ENCODE peak calls at places on chromosomes 4 and X, in seven cellular contexts. K, J, U, D, Z, R and M are unnamed samples.

GRCh38 chr4:127997534-127998388 is 32.6 kb downstream of the ABHD18 start:
- DNase-seq in K (no peak), J (peak; percentile 52), U (peak; percentile 55), D (peak; percentile 63), Z (no peak), R (peak; percentile 38), M (peak; percentile 56)

GRCh38 chr4:62871057-62871456 is 1538.2 kb downstream of the TECRL start:
- DNase-seq in K (no peak), J (no peak), U (no peak), D (no peak), Z (no peak), R (no peak), M (peak; percentile 14)

GRCh38 chr4:158162637-158163036 is 10.2 kb downstream of the GASK1B start:
- DNase-seq in K (no peak), J (peak; percentile 58), U (no peak), D (peak; percentile 20), Z (no peak), R (peak; percentile 24), M (no peak)

GRCh38 chrX:151973262-151973661 is 1.2 kb downstream of the GABRE start:
- DNase-seq in K (no peak), J (no peak), U (no peak), D (no peak), Z (no peak), R (peak; percentile 34), M (no peak)

GRCh38 chr4:132123870-132124623 is 1025.0 kb upstream of the PCDH10 start:
- DNase-seq in K (no peak), J (peak; percentile 66), U (peak; percentile 36), D (peak; percentile 55), Z (no peak), R (no peak), M (peak; percentile 29)

GRCh38 chrX:72713130-72713529 is 976 bp downstream of the PHKA1 start:
- DNase-seq in K (no peak), J (peak; percentile 1), U (peak; percentile 15), D (no peak), Z (no peak), R (no peak), M (no peak)

GRCh38 chr4:61068745-61069144 is 131.4 kb upstream of the ADGRL3 start:
- DNase-seq in K (no peak), J (peak; percentile 32), U (peak; percentile 63), D (peak; percentile 15), Z (no peak), R (no peak), M (peak; percentile 62)

GRCh38 chrX:13287816-13288215 is 32.0 kb downstream of the ATXN3L start:
- DNase-seq in K (no peak), J (peak; percentile 11), U (peak; percentile 54), D (peak; percentile 72), Z (no peak), R (peak; percentile 61), M (peak; percentile 81)

GRCh38 chr4:83489711-83490326 is 4.9 kb upstream of the ABRAXAS1 start:
- DNase-seq in K (no peak), J (no peak), U (no peak), D (no peak), Z (no peak), R (no peak), M (no peak)

GRCh38 chr4:87006531-87007344 is 71.9 kb downstream of the AFF1 start:
- DNase-seq in K (peak; percentile 97), J (peak; percentile 93), U (peak; percentile 96), D (peak; percentile 92), Z (peak; percentile 84), R (peak; percentile 94), M (peak; percentile 88)

GRCh38 chr4:87007345-87008181 is 72.8 kb downstream of the AFF1 start:
- DNase-seq in K (peak; percentile 58), J (peak; percentile 47), U (peak; percentile 59), D (peak; percentile 54), Z (no peak), R (peak; percentile 80), M (peak; percentile 43)

GRCh38 chr4:87010192-87010591 is 75.4 kb downstream of the AFF1 start:
- DNase-seq in K (no peak), J (no peak), U (no peak), D (no peak), Z (no peak), R (no peak), M (no peak)

GRCh38 chr4:87011340-87012034 is 76.7 kb downstream of the AFF1 start:
- DNase-seq in K (no peak), J (peak; percentile 80), U (peak; percentile 80), D (peak; percentile 89), Z (no peak), R (peak; percentile 95), M (peak; percentile 90)

GRCh38 chr4:87009095-87009648 is 74.4 kb downstream of the AFF1 start:
- DNase-seq in K (no peak), J (no peak), U (no peak), D (no peak), Z (no peak), R (no peak), M (no peak)
- H3K27ac ChIP-seq in K (no peak overlapping the region), J (peak overlapping the region; percentile 29), U (no peak overlapping the region), D (no peak overlapping the region), Z (no peak overlapping the region), R (no peak overlapping the region), M (no peak overlapping the region)

GRCh38 chr4:165355900-165356300 is 22.9 kb upstream of the CPE start:
- DNase-seq in K (peak; percentile 32), J (no peak), U (peak; percentile 63), D (peak; percentile 20), Z (peak; percentile 72), R (peak; percentile 64), M (peak; percentile 40)
- H2AFZ ChIP-seq in K (no peak overlapping the region), J (no peak overlapping the region), U (no peak overlapping the region), D (no peak overlapping the region), Z (peak overlapping the region; percentile 83), R (peak overlapping the region; percentile 30), M (no peak overlapping the region)

GRCh38 chrX:153714256-153714655 is 9.9 kb downstream of the BCAP31 start:
- DNase-seq in K (no peak), J (no peak), U (no peak), D (peak; percentile 13), Z (no peak), R (no peak), M (no peak)

GRCh38 chrX:153707406-153707805 is 16.8 kb downstream of the BCAP31 start:
- DNase-seq in K (no peak), J (no peak), U (no peak), D (no peak), Z (no peak), R (no peak), M (no peak)

GRCh38 chrX:153708415-153708814 is 15.8 kb downstream of the BCAP31 start:
- DNase-seq in K (no peak), J (peak; percentile 89), U (peak; percentile 73), D (peak; percentile 79), Z (peak; percentile 65), R (peak; percentile 79), M (peak; percentile 74)

GRCh38 chrX:153706799-153707198 is 17.4 kb downstream of the BCAP31 start:
- DNase-seq in K (no peak), J (no peak), U (no peak), D (no peak), Z (no peak), R (no peak), M (no peak)

GRCh38 chrX:153709726-153710674 is 14.2 kb downstream of the BCAP31 start:
- DNase-seq in K (no peak), J (no peak), U (no peak), D (no peak), Z (no peak), R (no peak), M (no peak)
- H3K4me2 ChIP-seq in K (no peak overlapping the region), J (no peak overlapping the region), U (no peak overlapping the region), D (no peak overlapping the region), Z (no peak overlapping the region), R (no peak overlapping the region), M (no peak overlapping the region)

GRCh38 chr4:80239480-80239879 is 27.0 kb upstream of the FGF5 start:
- DNase-seq in K (no peak), J (no peak), U (no peak), D (peak; percentile 71), Z (no peak), R (peak; percentile 64), M (peak; percentile 47)

GRCh38 chr4:80235451-80235850 is 31.0 kb upstream of the FGF5 start:
- DNase-seq in K (no peak), J (no peak), U (peak; percentile 54), D (peak; percentile 82), Z (no peak), R (peak; percentile 63), M (peak; percentile 60)

GRCh38 chr4:80243274-80244018 is 23.0 kb upstream of the FGF5 start:
- DNase-seq in K (no peak), J (no peak), U (no peak), D (no peak), Z (no peak), R (no peak), M (no peak)

GRCh38 chr4:80237992-80238391 is 28.5 kb upstream of the FGF5 start:
- DNase-seq in K (no peak), J (peak; percentile 96), U (peak; percentile 85), D (peak; percentile 96), Z (no peak), R (peak; percentile 96), M (peak; percentile 97)

DNA sequence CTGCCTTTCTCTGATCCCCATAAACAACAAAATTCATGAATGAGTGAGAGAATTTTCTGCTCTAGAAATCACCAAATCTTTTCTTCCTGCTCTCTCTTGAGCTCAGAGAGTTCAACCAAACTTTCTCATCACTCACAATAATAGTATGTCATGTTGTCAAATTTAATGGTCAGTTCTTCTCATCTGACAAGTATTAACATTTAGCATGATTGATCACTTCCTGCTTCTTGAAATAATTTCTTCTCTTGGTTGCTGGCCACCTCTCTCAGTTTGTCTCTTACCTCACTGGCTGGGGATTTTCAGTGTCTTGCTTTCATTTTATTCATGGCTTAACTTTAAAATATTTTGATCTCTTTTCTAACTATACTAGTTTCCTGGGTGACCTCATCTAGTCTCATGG is 25.5 kb upstream of the FGF5 start:
- DNase-seq in K (no peak), J (peak; percentile 53), U (no peak), D (peak; percentile 48), Z (no peak), R (peak; percentile 38), M (peak; percentile 63)
- H3K27ac ChIP-seq in K (no peak overlapping the region), J (no peak overlapping the region), U (peak overlapping the region; percentile 52), D (peak overlapping the region; percentile 16), Z (no peak overlapping the region), R (peak overlapping the region; percentile 87), M (peak overlapping the region; percentile 37)

GRCh38 chrX:47143894-47144625 is 442 bp downstream of the NDUFB11 start:
- DNase-seq in K (no peak), J (no peak), U (peak; percentile 52), D (peak; percentile 16), Z (no peak), R (peak; percentile 60), M (peak; percentile 8)
- H2AFZ ChIP-seq in K (peak overlapping the region; percentile 84), J (peak overlapping the region; percentile 87), U (no peak overlapping the region), D (peak overlapping the region; percentile 90), Z (no peak overlapping the region), R (peak overlapping the region; percentile 68), M (peak overlapping the region; percentile 60)

DNA sequence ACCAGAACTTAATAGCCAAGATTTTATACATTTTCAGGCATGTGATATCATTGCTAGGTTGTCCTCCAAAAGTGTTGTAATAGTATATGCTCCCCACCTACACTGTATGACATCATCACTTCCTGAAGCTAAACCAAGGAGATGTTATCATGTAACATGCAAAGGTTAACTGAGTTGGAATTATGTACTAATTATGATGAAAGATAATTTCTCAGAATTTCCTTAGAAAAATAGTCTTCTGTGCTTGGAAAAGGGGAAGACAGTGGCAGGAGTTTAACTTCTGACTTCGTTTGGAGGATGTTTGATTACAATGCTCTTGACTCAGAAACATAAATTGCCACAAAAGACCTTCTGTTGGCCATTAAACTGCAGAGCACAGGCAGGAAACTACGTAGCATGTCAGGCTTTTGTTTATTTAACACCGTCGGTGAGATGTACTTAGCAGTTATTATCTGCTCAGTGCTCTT is 83.6 kb upstream of the GUCY1A1 start:
- DNase-seq in K (no peak), J (peak; percentile 82), U (peak; percentile 63), D (peak; percentile 92), Z (no peak), R (peak; percentile 72), M (peak; percentile 84)
- H3K4me2 ChIP-seq in K (no peak overlapping the region), J (peak overlapping the region; percentile 25), U (peak overlapping the region; percentile 5), D (peak overlapping the region; percentile 70), Z (no peak overlapping the region), R (peak overlapping the region; percentile 39), M (peak overlapping the region; percentile 5)